ENCODE peak calls at places on chromosomes 6 and 20, in four cellular contexts. X is mesenchymal stem cell, L is IMR-90, M is H1. P is an unnamed sample.

GRCh38 chr6:118283759-118284158 is 264.3 kb upstream of the PLN start:
- DNase-seq in X (peak; percentile 71), L (peak; percentile 68), M (no peak), P (peak; percentile 57)

GRCh38 chr20:17442588-17442987 is 88.6 kb downstream of the BFSP1 start:
- DNase-seq in X (no peak), L (no peak), M (no peak), P (peak; percentile 74)

GRCh38 chr6:41759905-41760579 is 12.8 kb upstream of the PGC start:
- DNase-seq in M (no peak), X (no peak), L (no peak), P (no peak)

GRCh38 chr6:133938533-133938932 is 14.5 kb upstream of the TBPL1 start:
- DNase-seq in L (no peak), X (no peak), M (no peak), P (no peak)

GRCh38 chr20:46650575-46651090 is 626 bp downstream of the SLC13A3 start:
- DNase-seq in M (no peak), L (no peak), X (no peak), P (no peak)

GRCh38 chr20:31515072-31515774 is 981 bp downstream of the HM13 start:
- DNase-seq in X (no peak), M (no peak), L (no peak), P (no peak)

GRCh38 chr6:70312165-70312564 is 9.3 kb upstream of the COL9A1 start:
- DNase-seq in M (no peak), X (peak; percentile 65), L (peak; percentile 78), P (peak; percentile 37)

GRCh38 chr6:128275030-128275429 is 245.4 kb downstream of the PTPRK start:
- DNase-seq in M (no peak), X (peak; percentile 71), L (peak; percentile 84), P (no peak)

GRCh38 chr20:47544852-47545251 is 43.2 kb downstream of the NCOA3 start:
- DNase-seq in M (no peak), L (peak; percentile 35), X (peak; percentile 33), P (no peak)

GRCh38 chr20:14761903-14762302 is 424.5 kb upstream of the FLRT3 start:
- DNase-seq in X (no peak), M (no peak), L (no peak), P (peak; percentile 17)

GRCh38 chr20:20754758-20755157 is 42.3 kb upstream of the RALGAPA2 start:
- DNase-seq in M (no peak), L (no peak), X (no peak), P (no peak)

GRCh38 chr6:113190170-113190569 is 667.0 kb upstream of the MARCKS start:
- DNase-seq in L (no peak), X (no peak), M (no peak), P (peak; percentile 28)

GRCh38 chr20:13874269-13875158 is 89.7 kb downstream of the NDUFAF5 start:
- DNase-seq in X (no peak), L (no peak), M (no peak), P (peak; percentile 85)

GRCh38 chr20:52313335-52313963 is 121.9 kb upstream of the ZFP64 start:
- DNase-seq in M (no peak), X (peak; percentile 64), L (peak; percentile 35), P (peak; percentile 71)

GRCh38 chr20:54132612-54133433 is 41.0 kb downstream of the CYP24A1 start:
- DNase-seq in M (no peak), X (peak; percentile 97), L (peak; percentile 98), P (peak; percentile 82)

GRCh38 chr20:25324412-25324811 is 66.2 kb downstream of the ABHD12 start:
- DNase-seq in L (no peak), X (no peak), M (peak; percentile 39), P (no peak)

GRCh38 chr20:25325073-25325472 is 65.6 kb downstream of the ABHD12 start:
- DNase-seq in M (peak; percentile 35), X (no peak), L (no peak), P (no peak)

GRCh38 chr20:25321262-25321831 is 69.3 kb downstream of the ABHD12 start:
- DNase-seq in X (peak; percentile 32), L (no peak), M (peak; percentile 38), P (no peak)

GRCh38 chr20:25321991-25322390 is 68.6 kb downstream of the ABHD12 start:
- DNase-seq in L (no peak), M (no peak), X (peak; percentile 59), P (no peak)

GRCh38 chr20:25323486-25324246 is 67.0 kb downstream of the ABHD12 start:
- DNase-seq in X (no peak), L (no peak), M (peak; percentile 42), P (no peak)
- H3K23ac ChIP-seq in X (no peak overlapping the region), L (no peak overlapping the region), M (no peak overlapping the region), P (peak overlapping the region; percentile 50)

GRCh38 chr20:43710370-43711044 is 16.3 kb downstream of the GTSF1L start:
- DNase-seq in X (no peak), M (no peak), L (no peak), P (no peak)
- H2BK120ac ChIP-seq in X (no peak overlapping the region), M (no peak overlapping the region), L (no peak overlapping the region), P (no peak overlapping the region)

DNA sequence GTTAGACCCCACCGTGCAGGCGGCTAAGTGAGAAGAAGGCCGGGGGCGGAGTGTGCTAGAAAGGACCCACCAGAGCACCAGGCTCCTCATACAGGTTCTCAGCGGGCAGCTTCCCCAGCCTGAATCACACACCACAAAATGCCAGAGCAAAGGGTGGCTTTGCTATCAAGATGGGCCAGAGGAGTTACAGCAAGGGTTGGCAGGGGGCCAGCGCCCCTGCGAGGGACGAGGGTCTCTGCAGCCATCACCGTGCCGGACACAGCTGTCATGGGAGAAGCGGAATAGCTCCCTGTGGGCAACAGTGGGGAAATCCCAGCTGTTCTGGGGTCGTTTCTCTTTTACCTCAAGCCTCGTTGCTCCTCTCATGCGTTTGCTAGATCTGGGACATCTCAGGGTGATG is 206.3 kb downstream of the SMOC2 start:
- DNase-seq in M (no peak), X (no peak), L (no peak), P (no peak)
- H3K23ac ChIP-seq in M (no peak overlapping the region), X (no peak overlapping the region), L (no peak overlapping the region), P (no peak overlapping the region)

DNA sequence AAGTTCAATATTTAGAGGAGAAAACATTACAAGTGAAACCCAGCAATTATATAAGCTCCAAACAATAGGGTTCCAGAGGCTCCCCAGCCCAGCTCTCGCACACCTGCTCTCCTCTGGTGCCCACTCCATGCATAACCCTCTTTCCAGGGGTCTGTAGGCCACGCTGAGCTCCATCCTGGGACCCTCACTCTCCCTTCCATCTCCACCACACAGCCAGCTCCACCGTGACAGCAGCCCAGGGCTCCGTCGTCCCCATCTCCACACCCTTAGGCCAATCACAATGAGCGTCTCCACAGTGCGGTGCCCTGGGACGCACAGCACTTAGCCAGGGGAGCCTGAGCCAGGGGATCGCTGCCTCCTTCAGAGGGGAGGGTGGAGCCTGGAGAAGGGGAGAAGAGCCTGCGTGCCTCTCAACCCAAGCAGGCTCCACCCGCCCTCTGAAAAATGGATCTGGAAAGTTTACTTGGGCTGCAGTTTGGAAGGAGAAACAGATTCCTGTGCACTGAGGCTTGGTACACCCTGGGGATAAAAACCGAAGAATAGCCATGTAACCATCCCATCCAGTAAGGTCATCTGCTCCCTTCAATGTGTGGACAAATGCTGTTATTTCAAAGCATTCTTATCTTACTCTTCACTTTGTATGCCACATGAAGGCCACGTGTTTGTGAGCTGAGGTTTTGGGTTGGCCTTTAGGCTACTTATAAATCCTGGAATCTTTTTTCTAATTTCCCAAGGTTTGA is 72.4 kb upstream of the GGTLC1 start:
- DNase-seq in L (no peak), M (peak; percentile 47), X (no peak), P (peak; percentile 8)
- H2BK120ac ChIP-seq in L (no peak overlapping the region), M (no peak overlapping the region), X (no peak overlapping the region), P (no peak overlapping the region)

GRCh38 chr20:58472273-58473018 is 42.8 kb downstream of the APCDD1L start:
- DNase-seq in L (no peak), X (no peak), M (peak; percentile 34), P (no peak)

GRCh38 chr20:58469500-58470129 is 45.6 kb downstream of the APCDD1L start:
- DNase-seq in X (no peak), M (peak; percentile 39), L (no peak), P (no peak)

GRCh38 chr20:58471835-58472164 is 43.4 kb downstream of the APCDD1L start:
- DNase-seq in L (no peak), M (peak; percentile 29), X (no peak), P (no peak)

GRCh38 chr20:58470336-58470978 is 44.7 kb downstream of the APCDD1L start:
- DNase-seq in M (peak; percentile 36), X (no peak), L (no peak), P (no peak)

GRCh38 chr20:58471161-58471834 is 43.9 kb downstream of the APCDD1L start:
- DNase-seq in X (no peak), M (peak; percentile 44), L (peak; percentile 15), P (no peak)
- H3K23ac ChIP-seq in X (no peak overlapping the region), M (no peak overlapping the region), L (no peak overlapping the region), P (no peak overlapping the region)

GRCh38 chr6:35213824-35214756 is at the start of gene SCUBE3:
- DNase-seq in X (peak; percentile 50), M (peak; percentile 81), L (peak; percentile 42), P (peak; percentile 82)
- H2BK120ac ChIP-seq in X (no peak within 1 kb of the TSS), M (no peak within 1 kb of the TSS), L (no peak within 1 kb of the TSS), P (no peak within 1 kb of the TSS)

GRCh38 chr20:44596876-44597275 is 14.5 kb downstream of the PKIG start:
- DNase-seq in X (no peak), M (no peak), L (no peak), P (no peak)
- H3K23ac ChIP-seq in X (no peak overlapping the region), M (no peak overlapping the region), L (peak overlapping the region; percentile 17), P (no peak overlapping the region)